ENCODE peak calls at places on chromosomes 6 and 20, in six cellular contexts. One of them, this sample, is unnamed.
A peak's percentile ranks its signal among the peaks of the same experiment; 100 is the strongest.

GRCh38 chr20:21090738-21091120 is 15.4 kb downstream of the LINC00237 start:
- DNase-seq in IMR-90: no peak
- DNase-seq in mesenchymal stem cell: no peak
- DNase-seq in left ventricle myocardium inferior: no peak
- DNase-seq in mammary epithelial cell: no peak
- DNase-seq in stomach: no peak
- DNase-seq in this sample: peak; percentile 64

GRCh38 chr6:17115251-17116089 is 13.6 kb downstream of the STMND1 start:
- DNase-seq in IMR-90: peak; percentile 93
- DNase-seq in stomach: no peak
- DNase-seq in mesenchymal stem cell: peak; percentile 78
- DNase-seq in left ventricle myocardium inferior: no peak
- DNase-seq in mammary epithelial cell: peak; percentile 79
- DNase-seq in this sample: no peak

GRCh38 chr6:170456886-170457698 is 96.0 kb downstream of the PSMB1 start:
- DNase-seq in IMR-90: no peak
- DNase-seq in stomach: no peak
- DNase-seq in mammary epithelial cell: no peak
- DNase-seq in left ventricle myocardium inferior: no peak
- DNase-seq in mesenchymal stem cell: no peak
- DNase-seq in this sample: no peak

GRCh38 chr6:2448826-2449571 is 203.6 kb upstream of the GMDS start:
- DNase-seq in mammary epithelial cell: peak; percentile 64
- DNase-seq in mesenchymal stem cell: peak; percentile 68
- DNase-seq in IMR-90: peak; percentile 89
- DNase-seq in stomach: peak; percentile 44
- DNase-seq in left ventricle myocardium inferior: no peak
- DNase-seq in this sample: no peak

GRCh38 chr20:54284928-54285704 is 77.2 kb downstream of the PFDN4 start:
- DNase-seq in mammary epithelial cell: peak; percentile 12
- DNase-seq in IMR-90: peak; percentile 6
- DNase-seq in mesenchymal stem cell: no peak
- DNase-seq in left ventricle myocardium inferior: no peak
- DNase-seq in stomach: no peak
- DNase-seq in this sample: no peak

GRCh38 chr6:24972551-24972950 is 36.8 kb upstream of the RIPOR2 start:
- DNase-seq in mesenchymal stem cell: no peak
- DNase-seq in left ventricle myocardium inferior: no peak
- DNase-seq in mammary epithelial cell: no peak
- DNase-seq in stomach: no peak
- DNase-seq in IMR-90: no peak
- DNase-seq in this sample: no peak

GRCh38 chr6:128557086-128557485 is 36.7 kb upstream of the PTPRK start:
- DNase-seq in IMR-90: peak; percentile 23
- DNase-seq in mammary epithelial cell: no peak
- DNase-seq in stomach: no peak
- DNase-seq in left ventricle myocardium inferior: no peak
- DNase-seq in mesenchymal stem cell: no peak
- DNase-seq in this sample: no peak

GRCh38 chr6:150418825-150419594 is 50.2 kb downstream of the IYD start:
- DNase-seq in mammary epithelial cell: peak; percentile 50
- DNase-seq in IMR-90: peak; percentile 36
- DNase-seq in mesenchymal stem cell: peak; percentile 58
- DNase-seq in stomach: peak; percentile 71
- DNase-seq in left ventricle myocardium inferior: peak; percentile 71
- DNase-seq in this sample: no peak

GRCh38 chr20:32989507-32990283 is 14.5 kb downstream of the SUN5 start:
- DNase-seq in IMR-90: no peak
- DNase-seq in left ventricle myocardium inferior: no peak
- DNase-seq in stomach: no peak
- DNase-seq in mammary epithelial cell: no peak
- DNase-seq in mesenchymal stem cell: no peak
- DNase-seq in this sample: no peak

GRCh38 chr6:170029416-170030283 is 261.2 kb downstream of the DLL1 start:
- DNase-seq in mesenchymal stem cell: no peak
- DNase-seq in stomach: peak; percentile 11
- DNase-seq in left ventricle myocardium inferior: no peak
- DNase-seq in IMR-90: no peak
- DNase-seq in mammary epithelial cell: no peak
- DNase-seq in this sample: no peak

GRCh38 chr6:83378621-83379388 is 52.0 kb downstream of the ME1 start:
- DNase-seq in mammary epithelial cell: peak; percentile 73
- DNase-seq in mesenchymal stem cell: peak; percentile 80
- DNase-seq in left ventricle myocardium inferior: no peak
- DNase-seq in stomach: no peak
- DNase-seq in IMR-90: peak; percentile 76
- DNase-seq in this sample: no peak

DNA sequence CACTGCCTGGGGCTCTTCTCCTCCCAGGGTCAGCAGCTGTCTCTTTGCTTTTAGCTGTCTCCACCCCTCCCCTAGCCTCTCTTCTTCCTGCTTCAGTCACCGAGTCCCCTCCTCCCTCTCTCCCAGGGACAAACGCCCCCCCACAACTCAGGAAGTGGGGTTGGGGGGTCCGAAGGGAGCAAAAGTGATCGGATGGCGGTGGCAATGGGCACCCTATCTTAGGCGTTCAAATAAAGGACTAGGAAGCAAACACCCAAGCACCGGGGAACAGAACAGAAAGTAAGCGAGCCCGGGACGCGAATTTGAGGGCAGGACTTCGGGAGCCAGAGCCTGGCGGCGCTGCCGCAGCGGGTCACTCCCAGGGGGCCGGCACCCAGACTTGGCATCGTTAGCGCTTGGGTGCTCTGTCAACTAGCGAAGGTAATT is 951 bp upstream of the ITPR3 start:
- DNase-seq in IMR-90: no peak
- DNase-seq in left ventricle myocardium inferior: no peak
- DNase-seq in mammary epithelial cell: no peak
- DNase-seq in stomach: peak; percentile 74
- DNase-seq in mesenchymal stem cell: peak; percentile 70
- DNase-seq in this sample: no peak
- H3K4me1 ChIP-seq in IMR-90: peaks cover 4% of the 10 kb centered on the region
- H3K4me1 ChIP-seq in left ventricle myocardium inferior: peaks cover 55% of the 10 kb centered on the region
- H3K4me1 ChIP-seq in mammary epithelial cell: peaks cover 34% of the 10 kb centered on the region
- H3K4me1 ChIP-seq in stomach: peaks cover 42% of the 10 kb centered on the region
- H3K4me1 ChIP-seq in mesenchymal stem cell: peaks cover 21% of the 10 kb centered on the region
- H3K4me1 ChIP-seq in this sample: peaks cover 51% of the 10 kb centered on the region

GRCh38 chr20:42027746-42028268 is 409.6 kb upstream of the CHD6 start:
- DNase-seq in mammary epithelial cell: no peak
- DNase-seq in IMR-90: no peak
- DNase-seq in left ventricle myocardium inferior: no peak
- DNase-seq in mesenchymal stem cell: no peak
- DNase-seq in stomach: no peak
- DNase-seq in this sample: no peak
- H3K27ac ChIP-seq in mammary epithelial cell: no peak overlapping the region
- H3K27ac ChIP-seq in IMR-90: no peak overlapping the region
- H3K27ac ChIP-seq in left ventricle myocardium inferior: no peak overlapping the region
- H3K27ac ChIP-seq in mesenchymal stem cell: no peak overlapping the region
- H3K27ac ChIP-seq in stomach: no peak overlapping the region
- H3K27ac ChIP-seq in this sample: no peak overlapping the region

DNA sequence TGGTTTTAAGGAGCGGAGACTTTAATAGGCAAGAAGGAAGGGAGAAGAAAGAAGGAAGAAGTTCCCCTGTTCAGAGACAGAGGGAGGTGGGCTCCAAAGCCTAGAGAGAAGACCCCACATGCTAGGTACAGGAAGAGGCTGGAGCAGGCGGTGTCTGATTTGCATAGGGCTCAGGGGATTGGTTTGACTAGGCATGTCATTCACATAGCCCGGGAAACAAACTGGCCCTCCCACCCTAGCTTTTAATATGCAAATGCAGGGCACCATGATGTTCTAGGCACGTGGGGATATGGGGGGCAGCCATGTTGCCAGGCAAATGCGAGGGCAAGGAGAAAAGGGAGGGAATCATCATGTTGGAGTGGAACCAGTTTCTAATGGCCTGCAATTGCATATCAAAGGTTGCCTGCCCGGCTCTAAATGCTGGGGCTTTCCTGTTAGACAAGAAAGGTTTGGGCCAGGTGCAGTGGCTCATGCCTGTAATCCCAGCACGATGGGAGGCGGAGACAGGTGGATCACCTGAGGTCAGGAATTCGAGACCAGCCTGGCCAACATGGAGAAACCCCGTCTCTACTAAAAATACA is 34.3 kb upstream of the AGPAT4 start:
- DNase-seq in left ventricle myocardium inferior: no peak
- DNase-seq in stomach: no peak
- DNase-seq in mammary epithelial cell: no peak
- DNase-seq in IMR-90: no peak
- DNase-seq in mesenchymal stem cell: no peak
- DNase-seq in this sample: no peak
- H3K4me1 ChIP-seq in left ventricle myocardium inferior: no peaks in the 10 kb centered on the region
- H3K4me1 ChIP-seq in stomach: no peaks in the 10 kb centered on the region
- H3K4me1 ChIP-seq in mammary epithelial cell: peaks cover 8% of the 10 kb centered on the region
- H3K4me1 ChIP-seq in IMR-90: peaks cover 2% of the 10 kb centered on the region
- H3K4me1 ChIP-seq in mesenchymal stem cell: no peaks in the 10 kb centered on the region
- H3K4me1 ChIP-seq in this sample: no peaks in the 10 kb centered on the region

DNA sequence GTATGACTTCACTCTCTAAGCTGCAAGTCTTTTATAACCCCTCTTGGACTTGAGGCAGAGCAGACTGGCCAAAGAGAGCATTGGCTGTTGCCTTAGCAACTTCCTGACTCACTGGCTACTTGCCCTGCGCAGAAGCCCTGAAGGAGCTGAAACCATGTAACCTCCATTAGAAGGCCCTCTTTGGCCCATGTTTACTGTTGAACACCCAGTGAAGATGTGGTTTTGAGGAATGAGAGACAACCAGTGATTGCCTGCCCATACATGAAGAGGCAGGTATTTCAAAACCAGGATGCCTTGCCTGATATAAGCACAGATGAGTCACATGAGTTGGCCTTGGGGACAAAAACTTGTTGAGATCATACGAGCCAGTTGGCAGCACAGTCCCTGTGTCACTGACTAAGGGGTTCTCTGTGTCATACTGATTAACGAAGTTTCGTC is 182.5 kb downstream of the EDN1 start:
- DNase-seq in stomach: no peak
- DNase-seq in mammary epithelial cell: peak; percentile 100
- DNase-seq in left ventricle myocardium inferior: peak; percentile 37
- DNase-seq in mesenchymal stem cell: peak; percentile 80
- DNase-seq in IMR-90: peak; percentile 67
- DNase-seq in this sample: no peak
- H3K27ac ChIP-seq in stomach: no peak overlapping the region
- H3K27ac ChIP-seq in mammary epithelial cell: peak overlapping the region; percentile 91
- H3K27ac ChIP-seq in left ventricle myocardium inferior: peak overlapping the region; percentile 56
- H3K27ac ChIP-seq in mesenchymal stem cell: no peak overlapping the region
- H3K27ac ChIP-seq in IMR-90: no peak overlapping the region
- H3K27ac ChIP-seq in this sample: no peak overlapping the region

DNA sequence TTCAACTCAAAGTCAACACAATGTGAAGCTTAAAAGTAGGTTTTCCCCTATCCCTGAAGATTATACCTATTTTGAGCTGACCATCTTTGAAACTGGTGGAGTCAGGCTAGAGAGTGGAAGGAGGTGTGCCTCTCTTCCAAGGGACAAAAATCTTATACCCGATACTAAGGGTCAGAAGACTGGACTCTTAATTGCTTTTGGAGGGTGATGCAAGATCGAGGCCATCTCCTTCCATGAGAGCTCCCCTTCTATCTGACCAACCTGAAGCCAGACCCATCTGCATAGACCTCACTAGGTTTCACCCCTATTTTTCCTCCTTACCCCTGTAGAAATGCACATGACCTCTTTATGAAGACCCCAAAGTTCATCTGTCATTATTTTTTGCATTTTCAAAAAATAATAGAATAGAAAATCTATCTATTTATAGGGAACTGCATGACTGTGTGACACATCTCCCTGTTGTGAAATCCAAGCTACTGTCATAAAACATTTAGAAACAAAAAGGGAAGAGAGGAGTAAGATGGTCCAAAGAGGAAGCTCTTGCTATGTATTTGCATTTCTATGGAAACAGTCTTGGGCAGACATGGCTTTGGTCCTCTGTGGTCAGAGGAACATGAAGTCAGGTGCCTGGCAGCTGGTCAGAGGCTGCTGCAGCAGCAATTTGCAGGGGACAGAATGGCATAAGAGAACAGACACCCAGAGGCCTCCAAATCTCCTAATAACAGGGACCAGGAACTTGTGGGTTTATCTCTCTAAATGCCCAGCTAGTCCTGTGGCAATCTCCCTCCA is 349.2 kb downstream of the MAFB start:
- DNase-seq in stomach: no peak
- DNase-seq in IMR-90: no peak
- DNase-seq in mammary epithelial cell: no peak
- DNase-seq in left ventricle myocardium inferior: peak; percentile 36
- DNase-seq in mesenchymal stem cell: peak; percentile 3
- DNase-seq in this sample: no peak
- H3K4me1 ChIP-seq in stomach: no peaks in the 10 kb centered on the region
- H3K4me1 ChIP-seq in IMR-90: no peaks in the 10 kb centered on the region
- H3K4me1 ChIP-seq in mammary epithelial cell: no peaks in the 10 kb centered on the region
- H3K4me1 ChIP-seq in left ventricle myocardium inferior: no peaks in the 10 kb centered on the region
- H3K4me1 ChIP-seq in mesenchymal stem cell: no peaks in the 10 kb centered on the region
- H3K4me1 ChIP-seq in this sample: peaks cover 19% of the 10 kb centered on the region

DNA sequence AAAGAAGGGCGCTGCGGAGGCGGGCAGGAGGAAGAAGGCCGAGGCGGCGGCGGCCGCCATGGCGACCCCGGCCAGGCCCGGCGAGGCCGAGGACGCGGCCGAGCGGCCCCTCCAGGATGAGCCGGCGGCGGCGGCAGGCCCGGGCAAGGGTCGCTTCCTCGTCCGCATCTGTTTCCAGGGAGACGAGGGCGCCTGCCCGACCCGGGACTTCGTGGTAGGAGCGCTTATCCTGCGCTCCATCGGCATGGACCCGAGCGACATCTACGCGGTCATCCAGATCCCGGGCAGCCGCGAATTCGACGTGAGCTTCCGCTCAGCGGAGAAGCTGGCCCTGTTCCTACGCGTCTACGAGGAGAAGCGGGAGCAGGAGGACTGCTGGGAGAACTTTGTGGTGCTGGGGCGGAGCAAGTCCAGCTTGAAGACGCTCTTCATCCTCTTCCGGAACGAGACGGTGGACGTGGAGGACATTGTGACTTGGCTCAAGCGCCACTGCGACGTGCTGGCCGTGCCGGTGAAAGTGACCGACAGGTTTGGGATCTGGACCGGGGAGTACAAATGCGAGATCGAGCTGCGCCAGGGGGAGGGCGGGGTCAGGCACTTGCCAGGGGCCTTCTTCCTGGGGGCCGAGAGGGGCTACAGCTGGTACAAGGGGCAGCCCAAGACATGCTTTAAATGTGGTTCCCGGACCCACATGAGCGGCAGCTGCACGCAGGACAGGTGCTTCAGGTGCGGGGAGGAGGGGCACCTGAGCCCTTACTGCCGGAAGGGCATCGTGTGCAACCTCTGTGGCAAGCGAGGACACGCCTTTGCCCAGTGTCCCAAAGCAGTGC is 770 bp downstream of the ZCCHC3 start:
- DNase-seq in left ventricle myocardium inferior: peak; percentile 68
- DNase-seq in stomach: peak; percentile 66
- DNase-seq in mammary epithelial cell: peak; percentile 66
- DNase-seq in IMR-90: peak; percentile 71
- DNase-seq in mesenchymal stem cell: peak; percentile 66
- DNase-seq in this sample: no peak
- H3K27ac ChIP-seq in left ventricle myocardium inferior: peak overlapping the region; percentile 99
- H3K27ac ChIP-seq in stomach: peak overlapping the region; percentile 95
- H3K27ac ChIP-seq in mammary epithelial cell: peak overlapping the region; percentile 88
- H3K27ac ChIP-seq in IMR-90: peak overlapping the region; percentile 99
- H3K27ac ChIP-seq in mesenchymal stem cell: peak overlapping the region; percentile 80
- H3K27ac ChIP-seq in this sample: peak overlapping the region; percentile 96

GRCh38 chr6:75280131-75280855 is 4.3 kb downstream of the TMEM30A start:
- DNase-seq in left ventricle myocardium inferior: no peak
- DNase-seq in mammary epithelial cell: no peak
- DNase-seq in IMR-90: peak; percentile 45
- DNase-seq in mesenchymal stem cell: peak; percentile 54
- DNase-seq in stomach: no peak
- DNase-seq in this sample: no peak
- H3K4me1 ChIP-seq in left ventricle myocardium inferior: peaks cover 93% of the 10 kb centered on the region
- H3K4me1 ChIP-seq in mammary epithelial cell: peaks cover 20% of the 10 kb centered on the region
- H3K4me1 ChIP-seq in IMR-90: peaks cover 15% of the 10 kb centered on the region
- H3K4me1 ChIP-seq in mesenchymal stem cell: peaks cover 4% of the 10 kb centered on the region
- H3K4me1 ChIP-seq in stomach: peaks cover 84% of the 10 kb centered on the region
- H3K4me1 ChIP-seq in this sample: peaks cover 74% of the 10 kb centered on the region